ENCODE peak calls at places on chromosomes 16 and 17, in seven cellular contexts. One of them, this sample, is unnamed.

GRCh38 chr17:49798182-49798581 is 9.7 kb downstream of the KAT7 start:
- DNase-seq in CD8-positive, alpha-beta T cell: no peak
- DNase-seq in activated CD8-positive, alpha-beta T cell treated with anti-CD3 and anti-CD28 coated beads, Interleukin-2, amount 10 ng/mL, durations not matched to agents 7 days and 5 days: no peak
- DNase-seq in CD8-positive, alpha-beta memory T cell: no peak
- DNase-seq in activated T-cell treated with anti-CD3 and anti-CD28 coated beads, Interleukin-2, amount 50 U/mL, for 72 hours: no peak
- DNase-seq in cardiac muscle cell: no peak
- DNase-seq in endodermal cell: no peak
- DNase-seq in this sample: no peak

GRCh38 chr16:84554627-84555328 is 50.3 kb upstream of the MEAK7 start:
- DNase-seq in CD8-positive, alpha-beta T cell: no peak
- DNase-seq in CD8-positive, alpha-beta memory T cell: no peak
- DNase-seq in activated T-cell treated with anti-CD3 and anti-CD28 coated beads, Interleukin-2, amount 50 U/mL, for 72 hours: no peak
- DNase-seq in activated CD8-positive, alpha-beta T cell treated with anti-CD3 and anti-CD28 coated beads, Interleukin-2, amount 10 ng/mL, durations not matched to agents 7 days and 5 days: no peak
- DNase-seq in cardiac muscle cell: no peak
- DNase-seq in endodermal cell: no peak
- DNase-seq in this sample: no peak

GRCh38 chr16:55842369-55843104 is 9.6 kb upstream of the CES1 start:
- DNase-seq in activated CD8-positive, alpha-beta T cell treated with anti-CD3 and anti-CD28 coated beads, Interleukin-2, amount 10 ng/mL, durations not matched to agents 7 days and 5 days: peak; percentile 38
- DNase-seq in CD8-positive, alpha-beta T cell: no peak
- DNase-seq in endodermal cell: no peak
- DNase-seq in CD8-positive, alpha-beta memory T cell: no peak
- DNase-seq in activated T-cell treated with anti-CD3 and anti-CD28 coated beads, Interleukin-2, amount 50 U/mL, for 72 hours: peak; percentile 2
- DNase-seq in cardiac muscle cell: peak; percentile 63
- DNase-seq in this sample: no peak

GRCh38 chr17:80262291-80262690 is 1.6 kb downstream of the RNF213 start:
- DNase-seq in activated CD8-positive, alpha-beta T cell treated with anti-CD3 and anti-CD28 coated beads, Interleukin-2, amount 10 ng/mL, durations not matched to agents 7 days and 5 days: no peak
- DNase-seq in activated T-cell treated with anti-CD3 and anti-CD28 coated beads, Interleukin-2, amount 50 U/mL, for 72 hours: peak; percentile 28
- DNase-seq in endodermal cell: peak; percentile 57
- DNase-seq in CD8-positive, alpha-beta T cell: no peak
- DNase-seq in cardiac muscle cell: no peak
- DNase-seq in CD8-positive, alpha-beta memory T cell: no peak
- DNase-seq in this sample: no peak

GRCh38 chr16:88857728-88858339 is 907 bp downstream of the TRAPPC2L start:
- DNase-seq in cardiac muscle cell: peak; percentile 83
- DNase-seq in endodermal cell: peak; percentile 90
- DNase-seq in activated T-cell treated with anti-CD3 and anti-CD28 coated beads, Interleukin-2, amount 50 U/mL, for 72 hours: peak; percentile 83
- DNase-seq in CD8-positive, alpha-beta T cell: peak; percentile 77
- DNase-seq in CD8-positive, alpha-beta memory T cell: peak; percentile 57
- DNase-seq in activated CD8-positive, alpha-beta T cell treated with anti-CD3 and anti-CD28 coated beads, Interleukin-2, amount 10 ng/mL, durations not matched to agents 7 days and 5 days: peak; percentile 84
- DNase-seq in this sample: no peak

GRCh38 chr16:71426069-71426879 is 15.6 kb downstream of the TLE7 start:
- DNase-seq in CD8-positive, alpha-beta memory T cell: no peak
- DNase-seq in cardiac muscle cell: peak; percentile 80
- DNase-seq in endodermal cell: peak; percentile 98
- DNase-seq in CD8-positive, alpha-beta T cell: no peak
- DNase-seq in activated CD8-positive, alpha-beta T cell treated with anti-CD3 and anti-CD28 coated beads, Interleukin-2, amount 10 ng/mL, durations not matched to agents 7 days and 5 days: peak; percentile 61
- DNase-seq in activated T-cell treated with anti-CD3 and anti-CD28 coated beads, Interleukin-2, amount 50 U/mL, for 72 hours: peak; percentile 37
- DNase-seq in this sample: no peak

GRCh38 chr16:88810868-88811599 is 694 bp downstream of the APRT start:
- DNase-seq in activated T-cell treated with anti-CD3 and anti-CD28 coated beads, Interleukin-2, amount 50 U/mL, for 72 hours: peak; percentile 78
- DNase-seq in CD8-positive, alpha-beta T cell: peak; percentile 69
- DNase-seq in CD8-positive, alpha-beta memory T cell: peak; percentile 58
- DNase-seq in endodermal cell: peak; percentile 75
- DNase-seq in activated CD8-positive, alpha-beta T cell treated with anti-CD3 and anti-CD28 coated beads, Interleukin-2, amount 10 ng/mL, durations not matched to agents 7 days and 5 days: peak; percentile 79
- DNase-seq in cardiac muscle cell: peak; percentile 88
- DNase-seq in this sample: no peak

GRCh38 chr16:26765087-26765486 is 301.6 kb upstream of the C16orf82 start:
- DNase-seq in CD8-positive, alpha-beta T cell: no peak
- DNase-seq in activated CD8-positive, alpha-beta T cell treated with anti-CD3 and anti-CD28 coated beads, Interleukin-2, amount 10 ng/mL, durations not matched to agents 7 days and 5 days: peak; percentile 22
- DNase-seq in cardiac muscle cell: no peak
- DNase-seq in endodermal cell: peak; percentile 65
- DNase-seq in CD8-positive, alpha-beta memory T cell: no peak
- DNase-seq in activated T-cell treated with anti-CD3 and anti-CD28 coated beads, Interleukin-2, amount 50 U/mL, for 72 hours: peak; percentile 2
- DNase-seq in this sample: no peak

GRCh38 chr16:86667035-86667434 is 88.7 kb downstream of the FOXL1 start:
- DNase-seq in activated T-cell treated with anti-CD3 and anti-CD28 coated beads, Interleukin-2, amount 50 U/mL, for 72 hours: no peak
- DNase-seq in activated CD8-positive, alpha-beta T cell treated with anti-CD3 and anti-CD28 coated beads, Interleukin-2, amount 10 ng/mL, durations not matched to agents 7 days and 5 days: no peak
- DNase-seq in CD8-positive, alpha-beta T cell: no peak
- DNase-seq in endodermal cell: no peak
- DNase-seq in CD8-positive, alpha-beta memory T cell: no peak
- DNase-seq in cardiac muscle cell: no peak
- DNase-seq in this sample: no peak

GRCh38 chr16:87387942-87388817 is 4.0 kb upstream of the MAP1LC3B start:
- DNase-seq in activated CD8-positive, alpha-beta T cell treated with anti-CD3 and anti-CD28 coated beads, Interleukin-2, amount 10 ng/mL, durations not matched to agents 7 days and 5 days: peak; percentile 94
- DNase-seq in CD8-positive, alpha-beta memory T cell: peak; percentile 78
- DNase-seq in activated T-cell treated with anti-CD3 and anti-CD28 coated beads, Interleukin-2, amount 50 U/mL, for 72 hours: peak; percentile 93
- DNase-seq in cardiac muscle cell: peak; percentile 99
- DNase-seq in endodermal cell: peak; percentile 97
- DNase-seq in CD8-positive, alpha-beta T cell: peak; percentile 86
- DNase-seq in this sample: peak; percentile 96

GRCh38 chr17:39903158-39903884 is 15.1 kb downstream of the GSDMB start:
- DNase-seq in activated CD8-positive, alpha-beta T cell treated with anti-CD3 and anti-CD28 coated beads, Interleukin-2, amount 10 ng/mL, durations not matched to agents 7 days and 5 days: peak; percentile 67
- DNase-seq in cardiac muscle cell: peak; percentile 37
- DNase-seq in endodermal cell: no peak
- DNase-seq in activated T-cell treated with anti-CD3 and anti-CD28 coated beads, Interleukin-2, amount 50 U/mL, for 72 hours: no peak
- DNase-seq in CD8-positive, alpha-beta memory T cell: no peak
- DNase-seq in CD8-positive, alpha-beta T cell: no peak
- DNase-seq in this sample: no peak

GRCh38 chr17:72466606-72467005 is 345.8 kb downstream of the SOX9 start:
- DNase-seq in activated T-cell treated with anti-CD3 and anti-CD28 coated beads, Interleukin-2, amount 50 U/mL, for 72 hours: no peak
- DNase-seq in CD8-positive, alpha-beta memory T cell: no peak
- DNase-seq in endodermal cell: no peak
- DNase-seq in activated CD8-positive, alpha-beta T cell treated with anti-CD3 and anti-CD28 coated beads, Interleukin-2, amount 10 ng/mL, durations not matched to agents 7 days and 5 days: no peak
- DNase-seq in CD8-positive, alpha-beta T cell: no peak
- DNase-seq in cardiac muscle cell: no peak
- DNase-seq in this sample: no peak

GRCh38 chr16:86846136-86846535 is 267.8 kb downstream of the FOXL1 start:
- DNase-seq in endodermal cell: no peak
- DNase-seq in CD8-positive, alpha-beta memory T cell: no peak
- DNase-seq in CD8-positive, alpha-beta T cell: no peak
- DNase-seq in activated CD8-positive, alpha-beta T cell treated with anti-CD3 and anti-CD28 coated beads, Interleukin-2, amount 10 ng/mL, durations not matched to agents 7 days and 5 days: no peak
- DNase-seq in activated T-cell treated with anti-CD3 and anti-CD28 coated beads, Interleukin-2, amount 50 U/mL, for 72 hours: no peak
- DNase-seq in cardiac muscle cell: no peak
- DNase-seq in this sample: no peak

GRCh38 chr16:2471016-2471652 is at the start of gene NTN3:
- DNase-seq in CD8-positive, alpha-beta memory T cell: no peak
- DNase-seq in CD8-positive, alpha-beta T cell: no peak
- DNase-seq in activated CD8-positive, alpha-beta T cell treated with anti-CD3 and anti-CD28 coated beads, Interleukin-2, amount 10 ng/mL, durations not matched to agents 7 days and 5 days: no peak
- DNase-seq in cardiac muscle cell: no peak
- DNase-seq in endodermal cell: peak; percentile 76
- DNase-seq in activated T-cell treated with anti-CD3 and anti-CD28 coated beads, Interleukin-2, amount 50 U/mL, for 72 hours: peak; percentile 32
- DNase-seq in this sample: no peak

GRCh38 chr17:80513201-80513600 is 31.4 kb upstream of the RPTOR start:
- DNase-seq in activated T-cell treated with anti-CD3 and anti-CD28 coated beads, Interleukin-2, amount 50 U/mL, for 72 hours: no peak
- DNase-seq in CD8-positive, alpha-beta memory T cell: no peak
- DNase-seq in endodermal cell: no peak
- DNase-seq in cardiac muscle cell: no peak
- DNase-seq in activated CD8-positive, alpha-beta T cell treated with anti-CD3 and anti-CD28 coated beads, Interleukin-2, amount 10 ng/mL, durations not matched to agents 7 days and 5 days: no peak
- DNase-seq in CD8-positive, alpha-beta T cell: no peak
- DNase-seq in this sample: no peak

GRCh38 chr17:7403043-7403901 is 625 bp downstream of the TMEM256 start:
- DNase-seq in CD8-positive, alpha-beta T cell: peak; percentile 29
- DNase-seq in cardiac muscle cell: no peak
- DNase-seq in activated T-cell treated with anti-CD3 and anti-CD28 coated beads, Interleukin-2, amount 50 U/mL, for 72 hours: no peak
- DNase-seq in CD8-positive, alpha-beta memory T cell: peak; percentile 17
- DNase-seq in activated CD8-positive, alpha-beta T cell treated with anti-CD3 and anti-CD28 coated beads, Interleukin-2, amount 10 ng/mL, durations not matched to agents 7 days and 5 days: peak; percentile 49
- DNase-seq in endodermal cell: no peak
- DNase-seq in this sample: no peak

GRCh38 chr16:24539850-24540484 is 601 bp downstream of the RBBP6 start:
- DNase-seq in endodermal cell: no peak
- DNase-seq in activated T-cell treated with anti-CD3 and anti-CD28 coated beads, Interleukin-2, amount 50 U/mL, for 72 hours: peak; percentile 66
- DNase-seq in activated CD8-positive, alpha-beta T cell treated with anti-CD3 and anti-CD28 coated beads, Interleukin-2, amount 10 ng/mL, durations not matched to agents 7 days and 5 days: peak; percentile 60
- DNase-seq in cardiac muscle cell: peak; percentile 61
- DNase-seq in CD8-positive, alpha-beta memory T cell: peak; percentile 46
- DNase-seq in CD8-positive, alpha-beta T cell: peak; percentile 49
- DNase-seq in this sample: no peak